ENCODE peak calls at places on chromosomes 4 and X, in five cellular contexts. One of them, this sample, is unnamed.

GRCh38 chr4:94831607-94832006 is 73.9 kb downstream of the BMPR1B start:
- DNase-seq in H9: no peak
- DNase-seq in IMR-90: no peak
- DNase-seq in H1: no peak
- DNase-seq in neuronal stem cell: no peak
- DNase-seq in this sample: peak

GRCh38 chr4:159282944-159283343 is 180.1 kb downstream of the RAPGEF2 start:
- DNase-seq in H9: no peak
- DNase-seq in IMR-90: no peak
- DNase-seq in H1: no peak
- DNase-seq in neuronal stem cell: no peak
- DNase-seq in this sample: no peak

GRCh38 chr4:160826339-160826679 is 1337.5 kb downstream of the FSTL5 start:
- DNase-seq in H9: no peak
- DNase-seq in IMR-90: no peak
- DNase-seq in H1: no peak
- DNase-seq in neuronal stem cell: no peak
- DNase-seq in this sample: no peak

GRCh38 chrX:147912093-147912801 is 528 bp downstream of the FMR1 start:
- DNase-seq in H9: no peak
- DNase-seq in IMR-90: peak
- DNase-seq in H1: no peak
- DNase-seq in neuronal stem cell: peak
- DNase-seq in this sample: peak

GRCh38 chr4:88880501-88881226 is 176.3 kb downstream of the FAM13A start:
- DNase-seq in H9: no peak
- DNase-seq in IMR-90: no peak
- DNase-seq in H1: no peak
- DNase-seq in neuronal stem cell: no peak
- DNase-seq in this sample: peak

GRCh38 chrX:20477219-20477618 is 210.5 kb upstream of the RPS6KA3 start:
- DNase-seq in H9: no peak
- DNase-seq in IMR-90: no peak
- DNase-seq in H1: no peak
- DNase-seq in neuronal stem cell: no peak
- DNase-seq in this sample: peak

GRCh38 chrX:96569034-96569433 is 115.6 kb upstream of the DIAPH2 start:
- DNase-seq in H9: no peak
- DNase-seq in IMR-90: no peak
- DNase-seq in H1: no peak
- DNase-seq in neuronal stem cell: no peak
- DNase-seq in this sample: no peak

GRCh38 chr4:132513491-132513890 is 635.6 kb upstream of the PCDH10 start:
- DNase-seq in H9: no peak
- DNase-seq in IMR-90: no peak
- DNase-seq in H1: peak
- DNase-seq in neuronal stem cell: no peak
- DNase-seq in this sample: peak

GRCh38 chr4:137474711-137475301 is 57.5 kb downstream of the PCDH18 start:
- DNase-seq in H9: no peak
- DNase-seq in IMR-90: peak
- DNase-seq in H1: no peak
- DNase-seq in neuronal stem cell: no peak
- DNase-seq in this sample: no peak

GRCh38 chrX:115362334-115363095 is 73.0 kb downstream of the LUZP4 start:
- DNase-seq in H9: no peak
- DNase-seq in IMR-90: peak
- DNase-seq in H1: no peak
- DNase-seq in neuronal stem cell: no peak
- DNase-seq in this sample: peak

GRCh38 chr4:1472148-1472797 is 66.0 kb upstream of the NKX1-1 start:
- DNase-seq in H9: no peak
- DNase-seq in IMR-90: no peak
- DNase-seq in H1: no peak
- DNase-seq in neuronal stem cell: no peak
- DNase-seq in this sample: no peak

DNA sequence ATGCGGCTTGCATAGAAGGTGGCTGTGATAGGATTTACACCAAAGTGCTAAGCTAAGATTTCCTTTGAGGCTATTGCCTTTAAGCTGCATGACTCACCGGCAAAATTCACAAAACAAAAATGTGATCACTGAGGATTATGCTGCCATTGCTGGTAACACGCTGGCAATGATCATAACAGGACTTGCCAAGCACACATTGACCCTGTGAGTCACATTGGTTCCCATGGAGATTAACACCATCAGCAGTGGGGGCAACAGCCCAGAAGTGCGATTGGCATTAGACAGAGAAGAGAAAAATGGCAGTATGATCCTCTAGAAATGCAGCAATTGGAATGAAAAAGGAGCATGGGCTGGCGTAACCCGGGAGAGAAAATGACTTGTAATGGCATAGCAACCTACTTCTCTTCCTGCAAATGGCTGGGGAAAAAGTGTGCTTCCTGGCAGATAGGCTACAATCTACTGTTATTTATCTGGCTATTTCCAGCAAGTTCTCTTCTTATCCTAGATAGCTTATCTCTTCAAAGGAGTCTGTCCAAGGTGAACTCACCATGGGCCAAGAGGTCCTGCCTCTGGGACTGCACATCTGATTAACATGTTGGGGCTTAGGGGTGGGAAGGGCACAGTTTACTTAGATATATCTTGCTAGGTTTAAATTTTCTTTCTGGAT is 314.2 kb upstream of the IGFBP7 start:
- DNase-seq in H9: no peak
- DNase-seq in IMR-90: peak
- DNase-seq in H1: no peak
- DNase-seq in neuronal stem cell: no peak
- DNase-seq in this sample: peak
- H3K9ac ChIP-seq in H9: no peak
- H3K9ac ChIP-seq in IMR-90: no peak
- H3K9ac ChIP-seq in H1: no peak
- H3K9ac ChIP-seq in neuronal stem cell: no peak
- H3K9ac ChIP-seq in this sample: no peak

DNA sequence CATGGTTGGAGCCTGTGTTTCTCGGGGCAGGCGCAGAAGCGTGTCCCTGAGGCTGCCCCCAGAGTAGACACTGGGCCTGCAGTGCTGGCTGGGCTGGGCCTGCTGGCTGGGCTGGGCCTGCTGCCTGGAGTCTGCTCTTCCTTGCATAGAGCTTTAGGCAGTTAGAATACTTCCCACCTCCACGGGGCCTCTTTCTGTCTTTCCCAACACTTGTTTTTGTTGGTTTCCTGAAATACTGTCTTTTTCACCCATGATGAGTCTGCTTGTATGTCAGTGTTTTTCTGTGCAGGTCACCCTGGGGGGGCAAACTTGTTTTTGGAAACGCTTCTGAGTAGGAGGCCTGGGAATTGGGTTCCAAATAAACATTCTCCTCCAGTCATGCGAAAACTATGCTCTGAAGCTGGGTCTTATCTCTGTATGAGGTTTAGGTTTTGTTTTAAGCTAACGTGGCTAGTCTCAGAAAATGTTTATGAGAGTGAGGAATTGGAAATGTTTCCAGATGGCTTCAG is 32.2 kb downstream of the TRMT44 start:
- DNase-seq in H9: no peak
- DNase-seq in IMR-90: peak
- DNase-seq in H1: no peak
- DNase-seq in neuronal stem cell: peak
- DNase-seq in this sample: peak
- H4K8ac ChIP-seq in H9: no peak
- H4K8ac ChIP-seq in IMR-90: peak
- H4K8ac ChIP-seq in H1: no peak
- H4K8ac ChIP-seq in neuronal stem cell: no peak
- H4K8ac ChIP-seq in this sample: no peak

DNA sequence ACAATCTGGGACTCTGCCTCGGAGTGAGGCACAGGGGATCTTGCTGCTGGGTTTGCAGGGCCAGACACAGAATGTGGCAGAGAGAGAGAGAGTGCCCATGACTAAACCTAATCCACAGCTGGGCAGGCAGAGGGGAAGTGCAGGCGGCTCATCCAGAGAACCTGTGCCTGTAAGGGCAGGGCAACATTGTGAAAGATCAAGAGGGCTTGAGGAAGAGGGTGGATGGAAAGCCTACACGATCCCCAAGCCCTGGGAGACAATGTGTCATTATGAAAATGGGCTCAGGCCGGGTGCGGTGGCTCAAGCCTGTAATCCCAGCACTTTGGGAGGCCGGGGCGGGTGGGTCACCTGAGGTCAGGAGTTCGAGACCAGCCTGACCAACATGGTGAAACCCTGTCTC is 40.6 kb upstream of the TENM3 start:
- DNase-seq in H9: no peak
- DNase-seq in IMR-90: no peak
- DNase-seq in H1: no peak
- DNase-seq in neuronal stem cell: no peak
- DNase-seq in this sample: no peak
- H3K4ac ChIP-seq in H9: no peak
- H3K4ac ChIP-seq in IMR-90: no peak
- H3K4ac ChIP-seq in H1: no peak
- H3K4ac ChIP-seq in neuronal stem cell: no peak
- H3K4ac ChIP-seq in this sample: no peak

DNA sequence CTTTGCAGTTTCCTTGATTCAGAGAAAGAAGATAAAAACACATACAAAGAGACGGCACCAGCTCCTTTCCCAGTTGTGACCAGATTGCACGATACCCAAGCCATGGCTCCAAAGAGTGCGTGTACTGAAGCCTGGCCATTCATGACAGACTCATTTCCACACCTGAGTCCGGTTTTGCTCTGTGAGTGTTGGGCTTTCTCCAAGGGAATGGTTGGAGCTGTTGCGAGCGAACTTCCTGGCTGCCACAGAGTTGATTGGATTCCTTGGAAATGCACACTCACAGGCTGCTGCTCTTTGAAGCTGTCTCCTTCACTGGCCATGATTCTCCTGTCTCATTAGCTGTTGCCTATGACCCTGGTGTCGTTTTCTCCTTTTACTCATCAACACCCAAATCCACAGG is 44.0 kb upstream of the BBS12 start:
- DNase-seq in H9: no peak
- DNase-seq in IMR-90: peak
- DNase-seq in H1: no peak
- DNase-seq in neuronal stem cell: no peak
- DNase-seq in this sample: no peak
- H3K9ac ChIP-seq in H9: no peak
- H3K9ac ChIP-seq in IMR-90: peak
- H3K9ac ChIP-seq in H1: no peak
- H3K9ac ChIP-seq in neuronal stem cell: no peak
- H3K9ac ChIP-seq in this sample: no peak

GRCh38 chrX:84737471-84737871 is 235.2 kb upstream of the HDX start:
- DNase-seq in H9: no peak
- DNase-seq in IMR-90: peak
- DNase-seq in H1: no peak
- DNase-seq in neuronal stem cell: no peak
- DNase-seq in this sample: peak
- H4K8ac ChIP-seq in H9: no peak
- H4K8ac ChIP-seq in IMR-90: no peak
- H4K8ac ChIP-seq in H1: no peak
- H4K8ac ChIP-seq in neuronal stem cell: no peak
- H4K8ac ChIP-seq in this sample: no peak

GRCh38 chr4:41205854-41206460 is 8.4 kb downstream of the APBB2 start:
- DNase-seq in H9: no peak
- DNase-seq in IMR-90: peak
- DNase-seq in H1: no peak
- DNase-seq in neuronal stem cell: no peak
- DNase-seq in this sample: no peak
- H3K4ac ChIP-seq in H9: no peak
- H3K4ac ChIP-seq in IMR-90: peak
- H3K4ac ChIP-seq in H1: no peak
- H3K4ac ChIP-seq in neuronal stem cell: no peak
- H3K4ac ChIP-seq in this sample: no peak

GRCh38 chr4:68365068-68365467 is 15.2 kb upstream of the YTHDC1 start:
- DNase-seq in H9: no peak
- DNase-seq in IMR-90: no peak
- DNase-seq in H1: no peak
- DNase-seq in neuronal stem cell: no peak
- DNase-seq in this sample: no peak

GRCh38 chr4:68361146-68361589 is 11.3 kb upstream of the YTHDC1 start:
- DNase-seq in H9: no peak
- DNase-seq in IMR-90: peak
- DNase-seq in H1: no peak
- DNase-seq in neuronal stem cell: no peak
- DNase-seq in this sample: peak

GRCh38 chr4:68358988-68359387 is 9.1 kb upstream of the YTHDC1 start:
- DNase-seq in H9: no peak
- DNase-seq in IMR-90: no peak
- DNase-seq in H1: no peak
- DNase-seq in neuronal stem cell: no peak
- DNase-seq in this sample: no peak

GRCh38 chr4:68360570-68360969 is 10.7 kb upstream of the YTHDC1 start:
- DNase-seq in H9: no peak
- DNase-seq in IMR-90: no peak
- DNase-seq in H1: no peak
- DNase-seq in neuronal stem cell: no peak
- DNase-seq in this sample: no peak

DNA sequence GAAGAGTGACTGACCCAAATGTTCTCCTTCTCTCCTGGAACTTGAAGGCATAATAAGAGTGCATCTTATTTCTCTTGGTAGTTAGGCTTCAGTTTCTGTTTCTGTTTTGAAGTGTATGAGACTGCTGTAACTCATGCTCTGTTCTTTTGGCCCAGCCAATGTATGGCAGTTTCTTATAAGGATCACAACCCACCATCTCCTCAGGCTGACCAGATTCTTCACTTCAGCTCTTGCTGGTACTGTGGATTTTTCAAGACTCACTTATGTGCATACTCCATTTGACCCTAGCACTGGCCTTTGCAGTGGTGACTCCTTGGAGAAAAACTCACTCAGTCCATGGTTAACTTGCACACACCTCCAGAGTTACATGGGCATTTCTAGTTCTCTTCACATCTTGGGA is 9.6 kb upstream of the YTHDC1 start:
- DNase-seq in H9: no peak
- DNase-seq in IMR-90: no peak
- DNase-seq in H1: no peak
- DNase-seq in neuronal stem cell: no peak
- DNase-seq in this sample: no peak
- H3K9ac ChIP-seq in H9: no peak
- H3K9ac ChIP-seq in IMR-90: no peak
- H3K9ac ChIP-seq in H1: no peak
- H3K9ac ChIP-seq in neuronal stem cell: no peak
- H3K9ac ChIP-seq in this sample: no peak

DNA sequence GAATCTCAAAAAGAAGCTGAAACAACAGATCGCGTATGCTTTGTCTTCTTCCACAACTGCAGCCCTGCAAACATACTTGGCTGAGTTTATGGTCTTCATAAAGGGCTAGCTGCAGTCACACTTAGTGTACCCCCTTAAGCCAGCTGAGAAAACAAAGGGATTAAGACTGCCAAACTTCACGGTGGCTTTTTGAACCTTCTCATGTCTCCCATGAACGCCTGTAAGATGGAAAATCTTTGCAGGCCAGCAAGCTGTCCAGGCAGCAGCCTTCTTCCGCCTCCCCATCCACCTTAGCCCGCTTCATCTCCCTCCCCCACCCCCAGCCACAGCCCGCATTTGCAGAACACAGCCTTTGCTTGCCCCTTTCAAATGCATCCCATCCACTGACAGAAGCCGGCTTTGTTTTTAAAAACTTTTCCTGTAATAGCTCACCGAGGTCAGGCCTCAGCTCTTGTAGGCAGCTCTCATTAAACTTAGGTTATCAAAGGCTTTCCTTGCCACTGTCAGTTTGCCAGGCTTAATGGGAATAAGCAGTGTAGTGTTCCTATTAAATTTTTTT is 113.8 kb upstream of the FAM9B start:
- DNase-seq in H9: peak
- DNase-seq in IMR-90: no peak
- DNase-seq in H1: peak
- DNase-seq in neuronal stem cell: no peak
- DNase-seq in this sample: peak
- H4K8ac ChIP-seq in H9: no peak
- H4K8ac ChIP-seq in IMR-90: peak
- H4K8ac ChIP-seq in H1: no peak
- H4K8ac ChIP-seq in neuronal stem cell: no peak
- H4K8ac ChIP-seq in this sample: no peak